ENCODE peak calls at places on chromosomes 6 and 20, in seven cellular contexts. F is HFFc6, K is aorta, O is astrocyte of the spinal cord, P is NCI-H1417, A is IMR-90, J is vagina. N is an unnamed sample.

GRCh38 chr6:63094947-63095346 is 116.3 kb upstream of the FKBP1C start:
- DNase-seq in F (no peak), K (no peak), O (no peak), P (no peak), A (no peak), J (no peak), N (no peak)

GRCh38 chr20:62914970-62915457 is 11.3 kb downstream of the DIDO1 start:
- DNase-seq in F (peak; percentile 9), K (peak; percentile 48), O (peak; percentile 55), P (peak; percentile 36), A (peak; percentile 19), J (no peak), N (peak; percentile 62)

GRCh38 chr6:36595168-36595818 is 1.1 kb downstream of the SRSF3 start:
- DNase-seq in F (no peak), K (no peak), O (peak; percentile 59), P (peak; percentile 35), A (peak; percentile 55), J (no peak), N (peak; percentile 39)

GRCh38 chr20:3727333-3728035 is 5.0 kb upstream of the HSPA12B start:
- DNase-seq in F (peak; percentile 18), K (no peak), O (no peak), P (no peak), A (peak; percentile 15), J (no peak), N (no peak)

GRCh38 chr6:53917464-53917842 is 122.6 kb downstream of the LRRC1 start:
- DNase-seq in F (no peak), K (no peak), O (no peak), P (no peak), A (no peak), J (no peak), N (no peak)

GRCh38 chr6:18501313-18502013 is 114.3 kb downstream of the RNF144B start:
- DNase-seq in F (no peak), K (no peak), O (peak; percentile 30), P (no peak), A (peak; percentile 91), J (no peak), N (no peak)

GRCh38 chr6:133983099-133983939 is 30.3 kb downstream of the TBPL1 start:
- DNase-seq in F (no peak), K (no peak), O (no peak), P (no peak), A (peak; percentile 53), J (no peak), N (no peak)

GRCh38 chr6:124203106-124203811 is 399.6 kb downstream of the NKAIN2 start:
- DNase-seq in F (no peak), K (no peak), O (peak; percentile 62), P (no peak), A (no peak), J (no peak), N (no peak)

GRCh38 chr6:150269857-150270223 is 99.0 kb upstream of the IYD start:
- DNase-seq in F (peak; percentile 53), K (no peak), O (peak; percentile 79), P (no peak), A (peak; percentile 36), J (no peak), N (no peak)

GRCh38 chr6:110039996-110040383 is 61.9 kb downstream of the GPR6 start:
- DNase-seq in F (peak; percentile 18), K (no peak), O (peak; percentile 22), P (peak; percentile 88), A (peak; percentile 9), J (peak; percentile 85), N (no peak)

GRCh38 chr6:48037946-48038345 is 73.1 kb downstream of the PTCHD4 start:
- DNase-seq in F (no peak), K (no peak), O (no peak), P (no peak), A (no peak), J (no peak), N (no peak)

GRCh38 chr20:50434653-50435396 is 75.4 kb upstream of the PTPN1 start:
- DNase-seq in F (peak; percentile 72), K (no peak), O (peak; percentile 57), P (no peak), A (peak; percentile 86), J (no peak), N (no peak)

GRCh38 chr6:127376685-127377084 is 33.3 kb upstream of the ECHDC1 start:
- DNase-seq in F (no peak), K (no peak), O (peak; percentile 10), P (no peak), A (peak; percentile 16), J (no peak), N (no peak)

GRCh38 chr6:1578293-1578745 is 31.4 kb upstream of the FOXC1 start:
- DNase-seq in F (no peak), K (no peak), O (no peak), P (no peak), A (no peak), J (peak; percentile 27), N (no peak)

GRCh38 chr20:10705801-10706459 is 32.1 kb upstream of the JAG1 start:
- DNase-seq in F (no peak), K (no peak), O (no peak), P (no peak), A (no peak), J (no peak), N (no peak)

GRCh38 chr6:155883334-155883731 is 427.7 kb upstream of the NOX3 start:
- DNase-seq in F (no peak), K (no peak), O (peak; percentile 28), P (no peak), A (no peak), J (no peak), N (no peak)

GRCh38 chr6:5261545-5262109 is 314 bp downstream of the FARS2 start:
- DNase-seq in F (no peak), K (no peak), O (no peak), P (no peak), A (no peak), J (no peak), N (no peak)

GRCh38 chr6:149854532-149854931 is 9.6 kb downstream of the LRP11 start:
- DNase-seq in F (no peak), K (no peak), O (peak; percentile 23), P (no peak), A (no peak), J (peak; percentile 27), N (no peak)

GRCh38 chr6:168415149-168415992 is 25.6 kb upstream of the SMOC2 start:
- DNase-seq in F (no peak), K (no peak), O (no peak), P (no peak), A (no peak), J (peak; percentile 74), N (no peak)

GRCh38 chr20:39853664-39854063 is 835.4 kb downstream of the MAFB start:
- DNase-seq in F (peak; percentile 62), K (no peak), O (peak; percentile 50), P (peak; percentile 19), A (peak; percentile 82), J (no peak), N (no peak)

GRCh38 chr6:20211037-20211940 is 980 bp downstream of the MBOAT1 start:
- DNase-seq in F (peak; percentile 37), K (no peak), O (peak; percentile 52), P (no peak), A (peak; percentile 31), J (no peak), N (no peak)

GRCh38 chr6:62345962-62346689 is 60.1 kb upstream of the KHDRBS2 start:
- DNase-seq in F (no peak), K (no peak), O (no peak), P (no peak), A (no peak), J (no peak), N (no peak)

GRCh38 chr6:31586013-31586412 is at the start of gene LST1:
- DNase-seq in F (no peak), K (no peak), O (no peak), P (no peak), A (no peak), J (no peak), N (peak; percentile 31)

GRCh38 chr6:40986871-40987270 is 52.1 kb downstream of the UNC5CL start:
- DNase-seq in F (no peak), K (no peak), O (no peak), P (no peak), A (no peak), J (no peak), N (no peak)

GRCh38 chr6:103177800-103178199 is 1681.9 kb downstream of the HACE1 start:
- DNase-seq in F (no peak), K (no peak), O (no peak), P (no peak), A (no peak), J (no peak), N (no peak)

GRCh38 chr20:19757487-19757972 is 528 bp upstream of the RIN2 start:
- DNase-seq in F (peak; percentile 57), K (peak; percentile 94), O (peak; percentile 66), P (peak; percentile 84), A (peak; percentile 70), J (no peak), N (peak; percentile 49)

GRCh38 chr6:149234051-149234962 is 83.2 kb upstream of the TAB2 start:
- DNase-seq in F (peak; percentile 44), K (no peak), O (peak; percentile 73), P (no peak), A (peak; percentile 52), J (no peak), N (no peak)

GRCh38 chr6:89970609-89971337 is 76.5 kb downstream of the GJA10 start:
- DNase-seq in F (peak; percentile 63), K (no peak), O (peak; percentile 76), P (peak; percentile 54), A (peak; percentile 74), J (no peak), N (peak; percentile 75)

GRCh38 chr20:57432874-57433491 is 41.8 kb downstream of the RBM38 start:
- DNase-seq in F (no peak), K (no peak), O (no peak), P (no peak), A (no peak), J (no peak), N (no peak)

GRCh38 chr6:160388922-160389321 is 40.7 kb downstream of the SLC22A3 start:
- DNase-seq in F (no peak), K (no peak), O (no peak), P (no peak), A (no peak), J (no peak), N (no peak)

GRCh38 chr20:41437836-41438235 is 71.2 kb upstream of the EMILIN3 start:
- DNase-seq in F (no peak), K (no peak), O (no peak), P (no peak), A (peak; percentile 10), J (peak; percentile 52), N (no peak)

GRCh38 chr6:128882991-128883571 is at the start of gene LAMA2:
- DNase-seq in F (peak; percentile 64), K (peak; percentile 90), O (peak; percentile 82), P (no peak), A (peak; percentile 55), J (no peak), N (peak; percentile 61)

GRCh38 chr6:157209865-157210530 is 113.3 kb downstream of the TMEM242 start:
- DNase-seq in F (no peak), K (no peak), O (no peak), P (no peak), A (no peak), J (no peak), N (no peak)

GRCh38 chr20:37220796-37221195 is 40.8 kb downstream of the GHRH start:
- DNase-seq in F (peak; percentile 5), K (no peak), O (no peak), P (no peak), A (no peak), J (no peak), N (no peak)

N was measured in midbrain.